ENCODE peak calls at places on chromosomes 3 and 15, in five cellular contexts. One of them, this sample, is unnamed.

GRCh38 chr3:126986001-126986400 is 3.1 kb downstream of the PLXNA1 start:
- DNase-seq in right cardiac atrium: peak; percentile 33
- DNase-seq in GM13976: no peak
- DNase-seq in GM13977: no peak
- DNase-seq in right atrium auricular region: no peak
- DNase-seq in this sample: no peak

GRCh38 chr15:63434567-63435219 is 53.0 kb upstream of the CA12 start:
- DNase-seq in right cardiac atrium: no peak
- DNase-seq in GM13976: no peak
- DNase-seq in GM13977: no peak
- DNase-seq in right atrium auricular region: no peak
- DNase-seq in this sample: no peak

GRCh38 chr15:91263632-91264477 is 163.8 kb downstream of the SV2B start:
- DNase-seq in right cardiac atrium: peak; percentile 84
- DNase-seq in GM13976: no peak
- DNase-seq in GM13977: no peak
- DNase-seq in right atrium auricular region: peak; percentile 93
- DNase-seq in this sample: no peak

GRCh38 chr3:86990734-86991481 is at the start of gene VGLL3:
- DNase-seq in right cardiac atrium: peak; percentile 79
- DNase-seq in GM13976: peak; percentile 35
- DNase-seq in GM13977: peak; percentile 32
- DNase-seq in right atrium auricular region: peak; percentile 84
- DNase-seq in this sample: no peak

GRCh38 chr3:169662215-169663070 is 1.1 kb downstream of the MECOM start:
- DNase-seq in right cardiac atrium: peak; percentile 87
- DNase-seq in GM13976: peak; percentile 73
- DNase-seq in GM13977: peak; percentile 75
- DNase-seq in right atrium auricular region: no peak
- DNase-seq in this sample: no peak

GRCh38 chr3:29186982-29187718 is 93.7 kb upstream of the RBMS3 start:
- DNase-seq in right cardiac atrium: no peak
- DNase-seq in GM13976: no peak
- DNase-seq in GM13977: no peak
- DNase-seq in right atrium auricular region: no peak
- DNase-seq in this sample: no peak

GRCh38 chr3:81302045-81302444 is 459.4 kb downstream of the GBE1 start:
- DNase-seq in right cardiac atrium: no peak
- DNase-seq in GM13976: peak; percentile 55
- DNase-seq in GM13977: peak; percentile 64
- DNase-seq in right atrium auricular region: no peak
- DNase-seq in this sample: peak; percentile 1

GRCh38 chr15:58981808-58982475 is 5.5 kb upstream of the RNF111 start:
- DNase-seq in right cardiac atrium: no peak
- DNase-seq in GM13976: peak; percentile 56
- DNase-seq in GM13977: peak; percentile 40
- DNase-seq in right atrium auricular region: no peak
- DNase-seq in this sample: no peak

GRCh38 chr3:58688563-58688962 is 22.0 kb upstream of the FAM3D start:
- DNase-seq in right cardiac atrium: no peak
- DNase-seq in GM13976: no peak
- DNase-seq in GM13977: no peak
- DNase-seq in right atrium auricular region: no peak
- DNase-seq in this sample: no peak

GRCh38 chr3:46482632-46483311 is 15.0 kb upstream of the RTP3 start:
- DNase-seq in right cardiac atrium: no peak
- DNase-seq in GM13976: no peak
- DNase-seq in GM13977: no peak
- DNase-seq in right atrium auricular region: no peak
- DNase-seq in this sample: no peak

GRCh38 chr3:10469406-10470119 is 35.8 kb downstream of the ATP2B2 start:
- DNase-seq in right cardiac atrium: no peak
- DNase-seq in GM13976: no peak
- DNase-seq in GM13977: no peak
- DNase-seq in right atrium auricular region: no peak
- DNase-seq in this sample: no peak

GRCh38 chr3:185070491-185071335 is 82.1 kb downstream of the C3orf70 start:
- DNase-seq in right cardiac atrium: no peak
- DNase-seq in GM13976: no peak
- DNase-seq in GM13977: no peak
- DNase-seq in right atrium auricular region: no peak
- DNase-seq in this sample: no peak

GRCh38 chr3:52181543-52181942 is 16.4 kb upstream of the ALAS1 start:
- DNase-seq in right cardiac atrium: no peak
- DNase-seq in GM13976: no peak
- DNase-seq in GM13977: no peak
- DNase-seq in right atrium auricular region: no peak
- DNase-seq in this sample: no peak

GRCh38 chr3:48338635-48339034 is 5.2 kb upstream of the SPINK8 start:
- DNase-seq in right cardiac atrium: no peak
- DNase-seq in GM13976: no peak
- DNase-seq in GM13977: no peak
- DNase-seq in right atrium auricular region: no peak
- DNase-seq in this sample: no peak

GRCh38 chr3:87260270-87260669 is 16.1 kb downstream of the POU1F1 start:
- DNase-seq in right cardiac atrium: no peak
- DNase-seq in GM13976: peak; percentile 13
- DNase-seq in GM13977: peak; percentile 7
- DNase-seq in right atrium auricular region: no peak
- DNase-seq in this sample: peak; percentile 10

GRCh38 chr3:79767953-79768282 is at the start of gene ROBO1:
- DNase-seq in right cardiac atrium: no peak
- DNase-seq in GM13976: no peak
- DNase-seq in GM13977: no peak
- DNase-seq in right atrium auricular region: no peak
- DNase-seq in this sample: no peak

GRCh38 chr3:9396301-9396631 is 1.1 kb upstream of the SETD5 start:
- DNase-seq in right cardiac atrium: peak; percentile 91
- DNase-seq in GM13976: peak; percentile 64
- DNase-seq in GM13977: peak; percentile 70
- DNase-seq in right atrium auricular region: peak; percentile 92
- DNase-seq in this sample: peak; percentile 80

GRCh38 chr15:31163769-31164572 is 62.4 kb upstream of the TRPM1 start:
- DNase-seq in right cardiac atrium: no peak
- DNase-seq in GM13976: no peak
- DNase-seq in GM13977: no peak
- DNase-seq in right atrium auricular region: peak; percentile 32
- DNase-seq in this sample: no peak

GRCh38 chr3:156803949-156804741 is 22.0 kb upstream of the LEKR1 start:
- DNase-seq in right cardiac atrium: no peak
- DNase-seq in GM13976: no peak
- DNase-seq in GM13977: no peak
- DNase-seq in right atrium auricular region: no peak
- DNase-seq in this sample: no peak

GRCh38 chr3:11558002-11558401 is 85.7 kb downstream of the VGLL4 start:
- DNase-seq in right cardiac atrium: no peak
- DNase-seq in GM13976: no peak
- DNase-seq in GM13977: no peak
- DNase-seq in right atrium auricular region: no peak
- DNase-seq in this sample: no peak

GRCh38 chr3:185532881-185533280 is 19.5 kb downstream of the LIPH start:
- DNase-seq in right cardiac atrium: no peak
- DNase-seq in GM13976: no peak
- DNase-seq in GM13977: no peak
- DNase-seq in right atrium auricular region: no peak
- DNase-seq in this sample: no peak

GRCh38 chr3:185734725-185735096 is 90.1 kb downstream of the IGF2BP2 start:
- DNase-seq in right cardiac atrium: no peak
- DNase-seq in GM13976: no peak
- DNase-seq in GM13977: no peak
- DNase-seq in right atrium auricular region: no peak
- DNase-seq in this sample: no peak

GRCh38 chr15:79898369-79898768 is 1.6 kb upstream of the MTHFS start:
- DNase-seq in right cardiac atrium: no peak
- DNase-seq in GM13976: no peak
- DNase-seq in GM13977: no peak
- DNase-seq in right atrium auricular region: no peak
- DNase-seq in this sample: no peak